ENCODE peak calls at places on chromosomes 13 and 19, in nine cellular contexts. I is lung; L is CD8-positive, alpha-beta T cell; T is H9; K is naive thymus-derived CD4-positive, alpha-beta T cell; E is SK-N-SH; N is heart right ventricle; F is body of pancreas; C is HepG2. J is an unnamed sample.

GRCh38 chr19:39878398-39878797 is 32.2 kb upstream of the FBL start:
- DNase-seq in I (no peak), L (no peak), T (no peak), K (no peak), E (peak; percentile 26), N (no peak), F (no peak), C (no peak), J (no peak)

GRCh38 chr19:43767316-43767715 is 12.6 kb upstream of the SMG9 start:
- DNase-seq in I (no peak), L (no peak), T (no peak), K (no peak), E (no peak), N (no peak), F (no peak), C (no peak), J (no peak)

GRCh38 chr19:19487077-19488040 is 28.0 kb downstream of the TSSK6 start:
- DNase-seq in I (no peak), L (no peak), T (no peak), K (no peak), E (no peak), N (no peak), F (no peak), C (no peak), J (peak; percentile 4)

GRCh38 chr13:113474179-113474578 is 16.3 kb downstream of the DCUN1D2 start:
- DNase-seq in I (peak; percentile 46), L (no peak), T (no peak), K (no peak), E (no peak), N (no peak), F (no peak), C (no peak), J (no peak)

GRCh38 chr13:44142911-44143665 is 230.5 kb upstream of the SERP2 start:
- DNase-seq in I (no peak), L (no peak), T (no peak), K (no peak), E (no peak), N (no peak), F (no peak), C (no peak), J (peak; percentile 64)

GRCh38 chr19:2629491-2630351 is 72.8 kb downstream of the GNG7 start:
- DNase-seq in I (no peak), L (no peak), T (no peak), K (no peak), E (no peak), N (no peak), F (no peak), C (peak; percentile 58), J (peak; percentile 75)

GRCh38 chr19:40165362-40165937 is 25.8 kb upstream of the MAP3K10 start:
- DNase-seq in I (peak; percentile 36), L (peak; percentile 70), T (peak; percentile 89), K (peak; percentile 55), E (peak; percentile 72), N (peak; percentile 46), F (peak; percentile 17), C (peak; percentile 44), J (peak; percentile 27)

GRCh38 chr19:43316591-43317319 is 36.7 kb upstream of the CD177 start:
- DNase-seq in I (no peak), L (no peak), T (peak; percentile 92), K (no peak), E (peak; percentile 44), N (no peak), F (no peak), C (peak; percentile 56), J (peak; percentile 16)

GRCh38 chr13:44870456-44870929 is 118.8 kb downstream of the NUFIP1 start:
- DNase-seq in I (peak; percentile 33), L (no peak), T (no peak), K (no peak), E (no peak), N (peak; percentile 30), F (peak; percentile 99), C (no peak), J (peak; percentile 79)

GRCh38 chr13:50162001-50162400 is 146.8 kb downstream of the KCNRG start:
- DNase-seq in I (no peak), L (no peak), T (no peak), K (no peak), E (no peak), N (no peak), F (no peak), C (no peak), J (no peak)

GRCh38 chr13:112820318-112820717 is 130.5 kb downstream of the ATP11A start:
- DNase-seq in I (no peak), L (no peak), T (no peak), K (no peak), E (no peak), N (no peak), F (no peak), C (no peak), J (no peak)

GRCh38 chr13:48784906-48785555 is 131.3 kb downstream of the CYSLTR2 start:
- DNase-seq in I (no peak), L (no peak), T (no peak), K (no peak), E (no peak), N (no peak), F (no peak), C (no peak), J (no peak)

GRCh38 chr13:27605610-27606200 is 14.6 kb downstream of the LNX2 start:
- DNase-seq in I (no peak), L (no peak), T (no peak), K (no peak), E (no peak), N (no peak), F (no peak), C (no peak), J (peak; percentile 65)

DNA sequence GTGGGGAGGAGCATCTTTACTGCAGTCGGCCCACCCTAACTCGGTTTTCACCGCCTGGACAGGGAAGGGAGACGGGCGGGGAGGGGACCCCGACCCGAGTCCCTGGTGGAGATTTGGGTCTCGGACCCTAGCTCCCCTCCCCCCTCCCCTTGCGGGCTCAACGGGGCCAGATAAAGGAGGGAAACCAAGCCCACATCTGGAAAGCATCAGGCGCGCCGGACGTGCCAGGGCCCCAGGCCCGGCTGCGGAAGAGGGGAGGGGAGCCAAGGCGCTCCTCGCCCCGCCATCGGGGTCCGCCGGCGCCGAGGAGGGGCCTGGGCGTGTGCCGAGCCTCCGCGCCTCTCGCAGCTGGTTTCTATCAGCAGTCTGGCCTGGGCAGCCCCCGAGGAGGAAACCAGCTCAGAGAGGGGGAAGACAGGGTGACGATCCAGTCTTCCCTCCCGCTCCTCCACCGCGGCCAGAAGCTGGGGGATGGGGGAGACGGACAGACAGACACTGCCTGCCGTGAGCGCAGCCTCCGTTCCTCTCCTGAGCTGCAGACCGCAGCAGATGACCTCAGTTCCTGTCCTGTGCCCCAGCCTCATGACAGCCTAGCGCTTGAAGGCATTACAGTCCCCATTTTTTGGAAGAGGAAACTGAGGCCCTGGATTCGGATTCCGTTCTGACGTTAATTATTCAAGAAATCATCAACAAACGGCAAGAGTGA is 3.5 kb upstream of the GNG8 start:
- DNase-seq in I (no peak), L (no peak), T (no peak), K (no peak), E (peak; percentile 94), N (peak; percentile 64), F (peak; percentile 22), C (no peak), J (no peak)
- H3K27me3 ChIP-seq in I (no peaks in the 10 kb centered on the region), L (no peaks in the 10 kb centered on the region), T (peaks cover 18% of the 10 kb centered on the region), K (no peaks in the 10 kb centered on the region), E (no peaks in the 10 kb centered on the region), N (no peaks in the 10 kb centered on the region), F (no peaks in the 10 kb centered on the region), C (peaks cover 48% of the 10 kb centered on the region), J (no peaks in the 10 kb centered on the region)

GRCh38 chr13:73300718-73301425 is 242.1 kb downstream of the KLF5 start:
- DNase-seq in I (no peak), L (no peak), T (no peak), K (no peak), E (no peak), N (no peak), F (peak; percentile 16), C (no peak), J (peak; percentile 44)

GRCh38 chr13:73304442-73304841 is 245.6 kb downstream of the KLF5 start:
- DNase-seq in I (no peak), L (no peak), T (no peak), K (no peak), E (no peak), N (no peak), F (no peak), C (no peak), J (no peak)

GRCh38 chr13:73293902-73294523 is 235.2 kb downstream of the KLF5 start:
- DNase-seq in I (no peak), L (no peak), T (no peak), K (no peak), E (no peak), N (no peak), F (no peak), C (peak; percentile 3), J (peak; percentile 81)

GRCh38 chr13:73303858-73304257 is 245.1 kb downstream of the KLF5 start:
- DNase-seq in I (no peak), L (no peak), T (peak; percentile 29), K (no peak), E (no peak), N (no peak), F (no peak), C (no peak), J (no peak)

DNA sequence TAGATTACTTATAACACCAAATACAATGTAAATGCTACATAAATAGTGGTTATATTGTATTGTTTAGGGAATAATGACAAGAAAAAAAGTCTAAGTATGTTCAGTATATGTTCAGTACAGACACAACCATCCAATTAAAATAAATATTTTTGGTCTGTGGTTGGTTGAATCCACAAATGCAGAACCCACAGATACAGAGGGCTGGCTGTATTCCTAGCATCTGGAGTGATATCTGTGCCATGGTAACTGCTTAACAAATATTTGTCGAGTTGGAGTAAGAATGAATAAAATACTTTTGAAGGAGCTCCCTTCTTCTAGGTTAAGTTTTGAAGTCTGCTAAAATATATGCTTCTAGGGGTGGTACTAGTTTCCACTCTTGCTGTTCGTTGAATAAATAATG is 241.0 kb downstream of the KLF5 start:
- DNase-seq in I (no peak), L (no peak), T (no peak), K (no peak), E (no peak), N (no peak), F (no peak), C (no peak), J (no peak)
- H3K27ac ChIP-seq in I (no peak overlapping the region), L (no peak overlapping the region), T (no peak overlapping the region), K (no peak overlapping the region), E (no peak overlapping the region), N (no peak overlapping the region), F (no peak overlapping the region), C (no peak overlapping the region), J (no peak overlapping the region)

DNA sequence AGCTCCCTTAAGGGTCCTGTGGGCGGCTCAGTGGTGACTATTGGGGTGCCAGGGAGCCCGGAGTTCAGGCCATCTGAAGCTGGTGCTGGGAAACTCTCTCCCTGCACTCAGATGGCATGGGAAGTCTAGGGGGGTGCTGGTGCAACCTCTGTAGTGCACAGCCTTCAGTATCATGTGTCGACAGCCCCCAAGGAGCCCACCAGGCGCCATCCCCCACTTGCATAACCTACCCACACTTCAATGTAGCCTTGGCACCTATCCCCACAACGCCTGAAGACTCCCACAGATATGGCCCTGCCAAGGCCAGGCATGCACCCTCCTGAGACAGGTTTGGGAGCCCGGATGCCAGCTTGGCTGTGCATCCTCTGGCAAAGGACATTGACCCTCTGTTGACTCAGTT is 27.7 kb upstream of the NANOS3 start:
- DNase-seq in I (no peak), L (no peak), T (peak; percentile 30), K (no peak), E (no peak), N (no peak), F (no peak), C (no peak), J (no peak)
- H3K4me1 ChIP-seq in I (peaks cover 27% of the 10 kb centered on the region), L (peaks cover 46% of the 10 kb centered on the region), T (peaks cover 7% of the 10 kb centered on the region), K (peaks cover 30% of the 10 kb centered on the region), E (peaks cover 26% of the 10 kb centered on the region), N (peaks cover 50% of the 10 kb centered on the region), F (peaks cover 57% of the 10 kb centered on the region), C (peaks cover 88% of the 10 kb centered on the region), J (peaks cover 5% of the 10 kb centered on the region)

GRCh38 chr19:35557539-35558399 is 5.7 kb downstream of the ATP4A start:
- DNase-seq in I (peak; percentile 71), L (peak; percentile 56), T (peak; percentile 98), K (peak; percentile 27), E (peak; percentile 96), N (peak; percentile 60), F (peak; percentile 54), C (no peak), J (peak; percentile 31)
- H3K27me3 ChIP-seq in I (peaks cover 11% of the 10 kb centered on the region), L (peaks cover 12% of the 10 kb centered on the region), T (peaks cover 3% of the 10 kb centered on the region), K (no peaks in the 10 kb centered on the region), E (peaks cover 43% of the 10 kb centered on the region), N (peaks cover 6% of the 10 kb centered on the region), F (no peaks in the 10 kb centered on the region), C (peaks cover 54% of the 10 kb centered on the region), J (peaks cover 3% of the 10 kb centered on the region)